ENCODE peak calls at places on chromosomes 3 and 15, in seven cellular contexts. E is stimulated activated CD4-positive, alpha-beta T cell treated with anti-CD3 and anti-CD28 coated beads, Interleukin-4, amount 100 ng/mL, for 1 hour; V is LoVo; Q is GM20000; H is neuronal stem cell; D is MV-4-11; J is NCI-H1105. U is an unnamed sample.

GRCh38 chr3:190486201-190486865 is 27.6 kb upstream of the IL1RAP start:
- DNase-seq in E (no peak), V (no peak), Q (no peak), H (no peak), D (no peak), J (peak), U (no peak)

GRCh38 chr3:66362541-66362941 is 138.3 kb downstream of the LRIG1 start:
- DNase-seq in E (no peak), V (no peak), Q (no peak), H (no peak), D (no peak), J (no peak), U (no peak)

GRCh38 chr3:56869157-56869889 is 67.6 kb upstream of the ARHGEF3 start:
- DNase-seq in E (no peak), V (no peak), Q (no peak), H (no peak), D (no peak), J (no peak), U (no peak)

GRCh38 chr15:74389115-74390048 is 21.9 kb upstream of the CYP11A1 start:
- DNase-seq in E (no peak), V (no peak), Q (no peak), H (no peak), D (peak), J (no peak), U (no peak)

GRCh38 chr3:119359476-119359998 is 65.4 kb downstream of the ARHGAP31 start:
- DNase-seq in E (no peak), V (no peak), Q (peak), H (no peak), D (peak), J (no peak), U (no peak)

GRCh38 chr3:152843955-152844354 is 9.0 kb downstream of the P2RY1 start:
- DNase-seq in E (no peak), V (no peak), Q (no peak), H (no peak), D (no peak), J (no peak), U (no peak)

GRCh38 chr3:98540346-98540745 is 8.6 kb downstream of the GPR15 start:
- DNase-seq in E (no peak), V (no peak), Q (no peak), H (no peak), D (peak), J (no peak), U (peak)

GRCh38 chr3:141045849-141046248 is 5.3 kb upstream of the SPSB4 start:
- DNase-seq in E (no peak), V (no peak), Q (no peak), H (no peak), D (no peak), J (no peak), U (no peak)

GRCh38 chr3:30600572-30600971 is 5.8 kb upstream of the TGFBR2 start:
- DNase-seq in E (no peak), V (no peak), Q (no peak), H (no peak), D (peak), J (no peak), U (no peak)

GRCh38 chr15:68054658-68055223 is 626 bp downstream of the PIAS1 start:
- DNase-seq in E (no peak), V (peak), Q (peak), H (peak), D (peak), J (peak), U (no peak)

GRCh38 chr15:37038036-37038715 is 62.2 kb downstream of the MEIS2 start:
- DNase-seq in E (no peak), V (no peak), Q (no peak), H (no peak), D (no peak), J (no peak), U (no peak)

GRCh38 chr3:84983490-84983889 is 24.7 kb downstream of the CADM2 start:
- DNase-seq in E (no peak), V (no peak), Q (no peak), H (no peak), D (no peak), J (no peak), U (no peak)

GRCh38 chr3:115975353-115975752 is 352.0 kb downstream of the GAP43 start:
- DNase-seq in E (no peak), V (peak), Q (no peak), H (no peak), D (no peak), J (no peak), U (no peak)

GRCh38 chr3:192577271-192577670 is 150.1 kb downstream of the FGF12 start:
- DNase-seq in E (no peak), V (no peak), Q (no peak), H (no peak), D (no peak), J (no peak), U (no peak)